ENCODE peak calls at places on chromosomes 13 and 19, in eight cellular contexts. F, R, L, Q, U, Y, I and M are unnamed samples.

GRCh38 chr13:82432949-82433348 is 1449.3 kb downstream of the SLITRK1 start:
- DNase-seq in F (no peak), R (no peak), L (no peak), Q (no peak), U (no peak), Y (no peak), I (no peak), M (no peak)

GRCh38 chr19:47994209-47994802 is at the start of gene ELSPBP1:
- DNase-seq in F (no peak), R (no peak), L (no peak), Q (no peak), U (no peak), Y (no peak), I (no peak), M (no peak)

GRCh38 chr19:4052114-4052992 is 14.3 kb downstream of the ZBTB7A start:
- DNase-seq in F (no peak), R (peak), L (no peak), Q (peak), U (no peak), Y (peak), I (peak), M (peak)

GRCh38 chr19:35264281-35265125 is 4.3 kb upstream of the USF2 start:
- DNase-seq in F (no peak), R (peak), L (no peak), Q (peak), U (no peak), Y (peak), I (no peak), M (peak)

GRCh38 chr19:15137777-15138176 is 30.6 kb downstream of the SYDE1 start:
- DNase-seq in F (no peak), R (no peak), L (no peak), Q (no peak), U (no peak), Y (no peak), I (no peak), M (no peak)

GRCh38 chr13:98658131-98658530 is 81.2 kb upstream of the STK24 start:
- DNase-seq in F (no peak), R (peak), L (no peak), Q (no peak), U (no peak), Y (no peak), I (no peak), M (no peak)

GRCh38 chr19:33418461-33418860 is 45.0 kb downstream of the CEBPG start:
- DNase-seq in F (no peak), R (no peak), L (no peak), Q (no peak), U (no peak), Y (no peak), I (no peak), M (no peak)

GRCh38 chr13:113731192-113732175 is 27.5 kb upstream of the TMEM255B start:
- DNase-seq in F (no peak), R (no peak), L (no peak), Q (no peak), U (no peak), Y (no peak), I (no peak), M (no peak)

GRCh38 chr19:2302319-2303208 is 5.4 kb downstream of the LINGO3 start:
- DNase-seq in F (no peak), R (peak), L (no peak), Q (peak), U (no peak), Y (peak), I (peak), M (no peak)

GRCh38 chr19:6700586-6701316 is 19.7 kb downstream of the C3 start:
- DNase-seq in F (no peak), R (no peak), L (no peak), Q (no peak), U (no peak), Y (no peak), I (no peak), M (no peak)

GRCh38 chr13:68667863-68668262 is 1437.7 kb upstream of the PCDH9 start:
- DNase-seq in F (no peak), R (no peak), L (no peak), Q (no peak), U (no peak), Y (no peak), I (no peak), M (no peak)

GRCh38 chr19:51098366-51099069 is 9.7 kb downstream of the CTU1 start:
- DNase-seq in F (no peak), R (peak), L (no peak), Q (peak), U (peak), Y (no peak), I (peak), M (no peak)

GRCh38 chr13:75360170-75360569 is 121.8 kb downstream of the TBC1D4 start:
- DNase-seq in F (no peak), R (no peak), L (no peak), Q (no peak), U (no peak), Y (no peak), I (no peak), M (no peak)

GRCh38 chr19:51501594-51502263 is at the start of gene SIGLEC12:
- DNase-seq in F (peak), R (peak), L (no peak), Q (peak), U (no peak), Y (no peak), I (no peak), M (no peak)

GRCh38 chr13:46367622-46368327 is 19.3 kb downstream of the RUBCNL start:
- DNase-seq in F (no peak), R (no peak), L (no peak), Q (no peak), U (no peak), Y (no peak), I (no peak), M (no peak)

GRCh38 chr19:33698576-33699435 is 77.1 kb downstream of the CHST8 start:
- DNase-seq in F (no peak), R (no peak), L (no peak), Q (peak), U (no peak), Y (no peak), I (peak), M (peak)

GRCh38 chr19:52739576-52739975 is 4.7 kb upstream of the ZNF611 start:
- DNase-seq in F (no peak), R (no peak), L (no peak), Q (no peak), U (no peak), Y (no peak), I (peak), M (no peak)

GRCh38 chr13:31982124-31982523 is 49.5 kb upstream of the FRY start:
- DNase-seq in F (no peak), R (no peak), L (no peak), Q (no peak), U (no peak), Y (no peak), I (no peak), M (no peak)

GRCh38 chr19:41297628-41298326 is 12.2 kb upstream of the CCDC97 start:
- DNase-seq in F (no peak), R (peak), L (no peak), Q (peak), U (no peak), Y (peak), I (no peak), M (no peak)

GRCh38 chr19:1146418-1146711 is 27.7 kb downstream of the SBNO2 start:
- DNase-seq in F (no peak), R (no peak), L (no peak), Q (no peak), U (no peak), Y (no peak), I (peak), M (no peak)

GRCh38 chr13:59205501-59205900 is 958.2 kb downstream of the DIAPH3 start:
- DNase-seq in F (no peak), R (no peak), L (no peak), Q (no peak), U (no peak), Y (no peak), I (no peak), M (no peak)

GRCh38 chr13:112895521-112896465 is 73.2 kb upstream of the MCF2L start:
- DNase-seq in F (no peak), R (no peak), L (no peak), Q (no peak), U (no peak), Y (no peak), I (peak), M (no peak)

GRCh38 chr13:110431425-110431824 is 124.3 kb downstream of the COL4A2 start:
- DNase-seq in F (no peak), R (no peak), L (no peak), Q (no peak), U (no peak), Y (no peak), I (no peak), M (no peak)

GRCh38 chr19:916645-917322 is 349 bp upstream of the KISS1R start:
- DNase-seq in F (no peak), R (no peak), L (no peak), Q (no peak), U (no peak), Y (no peak), I (no peak), M (no peak)

GRCh38 chr19:43697295-43697694 is 18.6 kb upstream of the IRGC start:
- DNase-seq in F (no peak), R (no peak), L (no peak), Q (no peak), U (no peak), Y (no peak), I (no peak), M (no peak)

GRCh38 chr13:80873589-80873988 is 532.7 kb upstream of the SPRY2 start:
- DNase-seq in F (no peak), R (no peak), L (no peak), Q (no peak), U (no peak), Y (no peak), I (no peak), M (no peak)

GRCh38 chr19:5623397-5624153 is 692 bp downstream of the SAFB start:
- DNase-seq in F (no peak), R (peak), L (no peak), Q (no peak), U (no peak), Y (no peak), I (no peak), M (no peak)

GRCh38 chr19:35168261-35168660 is 13.7 kb downstream of the FXYD5 start:
- DNase-seq in F (no peak), R (no peak), L (no peak), Q (peak), U (no peak), Y (no peak), I (no peak), M (no peak)

GRCh38 chr13:23889598-23890224 is 511 bp upstream of the MIPEP start:
- DNase-seq in F (no peak), R (no peak), L (no peak), Q (no peak), U (no peak), Y (no peak), I (no peak), M (no peak)

GRCh38 chr13:35481777-35482176 is 5.3 kb upstream of the MAB21L1 start:
- DNase-seq in F (no peak), R (no peak), L (no peak), Q (no peak), U (no peak), Y (no peak), I (no peak), M (no peak)

GRCh38 chr13:26562538-26562890 is 5.0 kb downstream of the WASF3 start:
- DNase-seq in F (no peak), R (no peak), L (no peak), Q (no peak), U (no peak), Y (no peak), I (no peak), M (no peak)

GRCh38 chr13:44243198-44243852 is 130.3 kb upstream of the SERP2 start:
- DNase-seq in F (no peak), R (peak), L (no peak), Q (no peak), U (no peak), Y (peak), I (no peak), M (no peak)

GRCh38 chr13:51118809-51119431 is 7.8 kb upstream of the C13orf42 start:
- DNase-seq in F (no peak), R (no peak), L (no peak), Q (no peak), U (no peak), Y (no peak), I (no peak), M (no peak)

GRCh38 chr19:55652311-55653078 is 2.3 kb upstream of the U2AF2 start:
- DNase-seq in F (no peak), R (no peak), L (no peak), Q (no peak), U (peak), Y (no peak), I (peak), M (peak)

GRCh38 chr13:110536006-110536693 is 25.4 kb downstream of the RAB20 start:
- DNase-seq in F (peak), R (no peak), L (no peak), Q (peak), U (no peak), Y (no peak), I (no peak), M (no peak)

GRCh38 chr13:89380101-89380500 is 1708.9 kb downstream of the SLITRK5 start:
- DNase-seq in F (no peak), R (peak), L (no peak), Q (no peak), U (no peak), Y (peak), I (no peak), M (no peak)

GRCh38 chr13:98300956-98301641 is 124.0 kb upstream of the RNF113B start:
- DNase-seq in F (no peak), R (no peak), L (no peak), Q (no peak), U (no peak), Y (peak), I (no peak), M (no peak)

GRCh38 chr19:54451997-54452396 is 3.0 kb downstream of the LENG8 start:
- DNase-seq in F (no peak), R (no peak), L (no peak), Q (no peak), U (no peak), Y (no peak), I (no peak), M (no peak)
- H3K4me3 ChIP-seq in F (no peak), R (no peak), L (no peak), Q (no peak), U (no peak), Y (no peak), I (no peak), M (no peak)

GRCh38 chr19:17304386-17305047 is 1.2 kb upstream of the MRPL34 start:
- DNase-seq in F (no peak), R (no peak), L (no peak), Q (no peak), U (no peak), Y (no peak), I (no peak), M (no peak)
- TF ChIP-seq EP300 in F (no peak), R (no peak), L (no peak), Q (no peak), U (no peak), Y (no peak), I (no peak), M (no peak)

GRCh38 chr13:78562237-78562889 is 41.0 kb downstream of the POU4F1 start:
- DNase-seq in F (no peak), R (no peak), L (no peak), Q (no peak), U (no peak), Y (no peak), I (no peak), M (no peak)
- H3K4me3 ChIP-seq in F (no peak), R (no peak), L (no peak), Q (no peak), U (no peak), Y (no peak), I (no peak), M (no peak)

GRCh38 chr19:49421878-49422202 is 1.4 kb downstream of the PTH2 start:
- DNase-seq in F (no peak), R (no peak), L (no peak), Q (no peak), U (no peak), Y (no peak), I (no peak), M (no peak)

GRCh38 chr19:49423985-49424303 is 703 bp upstream of the PTH2 start:
- DNase-seq in F (no peak), R (no peak), L (no peak), Q (no peak), U (no peak), Y (no peak), I (no peak), M (no peak)

GRCh38 chr19:49425178-49425577 is at the start of gene GFY:
- DNase-seq in F (no peak), R (no peak), L (no peak), Q (no peak), U (no peak), Y (no peak), I (no peak), M (peak)

GRCh38 chr19:49422407-49423277 is 599 bp downstream of the PTH2 start:
- DNase-seq in F (no peak), R (no peak), L (peak), Q (no peak), U (no peak), Y (no peak), I (peak), M (no peak)

DNA sequence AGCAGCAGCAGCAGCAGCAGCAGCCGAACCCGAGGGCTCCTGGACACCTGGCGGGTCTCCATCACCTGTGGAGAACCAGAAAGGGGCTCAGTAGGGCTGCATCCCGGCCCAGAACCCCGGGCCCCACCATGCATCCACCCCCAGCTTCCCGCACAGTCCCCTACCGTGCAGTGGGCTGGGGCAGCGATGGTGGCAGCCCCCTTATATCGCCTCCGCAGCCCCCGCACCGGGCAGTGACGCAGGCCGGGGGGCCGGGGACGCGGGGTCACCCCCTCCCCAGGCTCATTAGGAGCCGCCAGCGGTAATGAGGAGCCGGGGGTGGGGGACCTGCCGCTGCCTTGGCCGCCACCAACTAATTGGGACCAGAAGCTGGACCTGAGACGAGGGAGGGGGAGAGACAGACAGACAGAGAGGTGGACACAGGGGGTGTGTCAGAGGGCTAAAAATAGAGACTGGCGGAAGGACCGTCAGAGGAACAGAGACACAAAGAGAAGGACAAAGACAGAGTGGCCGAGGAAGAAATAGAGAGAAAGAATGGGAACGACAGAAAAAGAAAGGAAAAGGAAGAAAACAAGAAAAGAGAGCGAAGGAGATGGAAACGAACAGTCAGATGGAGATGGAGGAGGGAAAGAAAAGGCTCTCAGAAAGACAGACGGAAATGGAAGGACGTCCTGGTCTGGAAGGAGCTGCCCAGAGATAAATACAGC is at the start of gene PTH2:
- DNase-seq in F (no peak), R (no peak), L (no peak), Q (no peak), U (no peak), Y (no peak), I (no peak), M (no peak)
- TF ChIP-seq EP300 in F (no peak), R (no peak), L (no peak), Q (no peak), U (no peak), Y (no peak), I (no peak), M (no peak)

DNA sequence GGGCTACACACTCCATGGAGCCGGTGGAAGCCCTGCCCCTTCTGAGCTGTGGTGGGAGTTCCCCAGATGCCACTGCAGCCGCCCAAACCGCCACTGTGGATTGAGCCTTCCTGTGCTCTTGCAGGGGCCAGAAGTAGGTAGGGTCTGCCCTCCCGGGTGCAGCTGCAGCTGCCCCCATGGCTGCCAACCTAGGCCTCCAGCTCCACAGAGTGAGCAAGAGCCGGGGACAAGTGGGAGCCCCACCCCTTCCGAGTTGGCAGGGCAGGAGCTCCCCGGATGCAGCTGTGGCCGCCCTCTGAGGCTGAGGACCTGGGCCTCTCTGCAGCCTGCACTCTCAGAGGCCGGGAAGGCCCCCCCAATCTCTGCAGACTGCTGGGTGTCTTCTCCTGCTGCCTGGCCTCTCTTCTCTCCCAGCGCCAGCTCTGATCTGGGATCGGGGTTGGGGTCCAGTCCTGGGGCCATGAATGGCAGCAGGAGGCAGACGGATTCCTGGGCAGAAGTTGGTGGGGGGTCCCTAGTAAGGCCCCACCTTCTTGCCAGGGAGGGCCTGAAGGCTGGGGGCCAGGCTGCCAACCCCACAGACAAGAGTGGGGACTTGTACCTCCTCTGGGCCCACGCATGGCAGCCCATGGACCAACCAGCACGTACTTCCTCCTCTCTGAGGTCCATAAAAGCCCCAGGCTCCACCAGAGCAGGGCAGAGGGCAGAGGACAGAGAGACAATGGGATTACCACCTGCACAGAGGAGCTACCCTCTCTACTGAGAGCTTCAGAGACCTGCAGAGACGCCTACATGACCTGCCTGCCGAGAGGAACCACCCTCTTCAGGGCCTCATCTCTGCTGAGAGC is 28.9 kb downstream of the AP2S1 start:
- DNase-seq in F (no peak), R (peak), L (no peak), Q (no peak), U (no peak), Y (no peak), I (peak), M (no peak)
- H3K4me3 ChIP-seq in F (no peak), R (no peak), L (no peak), Q (no peak), U (no peak), Y (no peak), I (no peak), M (no peak)